ENCODE peak calls at places on chromosome 21, in four cellular contexts. One of them, this sample, is unnamed.
A peak's percentile ranks its signal among the peaks of the same experiment; 100 is the strongest.

GRCh38 chr21:38621132-38621531 is 122.9 kb upstream of the ERG start:
- DNase-seq in PC-3: peak; percentile 23
- DNase-seq in neural progenitor cell: no peak
- DNase-seq in mucosa of descending colon: peak; percentile 42
- DNase-seq in this sample: no peak

GRCh38 chr21:41280115-41280919 is 36.3 kb upstream of the FAM3B start:
- DNase-seq in PC-3: no peak
- DNase-seq in neural progenitor cell: no peak
- DNase-seq in mucosa of descending colon: no peak
- DNase-seq in this sample: no peak

GRCh38 chr21:25179116-25179515 is 428.2 kb downstream of the MRPL39 start:
- DNase-seq in PC-3: no peak
- DNase-seq in neural progenitor cell: no peak
- DNase-seq in mucosa of descending colon: no peak
- DNase-seq in this sample: no peak

GRCh38 chr21:37435120-37435519 is 68.5 kb downstream of the DYRK1A start:
- DNase-seq in PC-3: peak; percentile 47
- DNase-seq in neural progenitor cell: peak; percentile 88
- DNase-seq in mucosa of descending colon: no peak
- DNase-seq in this sample: no peak

GRCh38 chr21:36851121-36851520 is 115.3 kb downstream of the HLCS start:
- DNase-seq in PC-3: no peak
- DNase-seq in neural progenitor cell: no peak
- DNase-seq in mucosa of descending colon: no peak
- DNase-seq in this sample: no peak

GRCh38 chr21:26684866-26685265 is 111.8 kb upstream of the CYYR1 start:
- DNase-seq in PC-3: peak; percentile 89
- DNase-seq in neural progenitor cell: no peak
- DNase-seq in mucosa of descending colon: no peak
- DNase-seq in this sample: no peak

GRCh38 chr21:35254006-35254751 is 205.1 kb upstream of the RUNX1 start:
- DNase-seq in PC-3: peak; percentile 68
- DNase-seq in neural progenitor cell: no peak
- DNase-seq in mucosa of descending colon: no peak
- DNase-seq in this sample: no peak

GRCh38 chr21:35649186-35649585 is 411.1 kb downstream of the SETD4 start:
- DNase-seq in PC-3: peak; percentile 69
- DNase-seq in neural progenitor cell: no peak
- DNase-seq in mucosa of descending colon: no peak
- DNase-seq in this sample: no peak

GRCh38 chr21:26140185-26140584 is 30.4 kb downstream of the APP start:
- DNase-seq in PC-3: peak; percentile 98
- DNase-seq in neural progenitor cell: no peak
- DNase-seq in mucosa of descending colon: no peak
- DNase-seq in this sample: no peak

GRCh38 chr21:35924714-35925301 is 135.5 kb downstream of the SETD4 start:
- DNase-seq in PC-3: peak; percentile 72
- DNase-seq in neural progenitor cell: no peak
- DNase-seq in mucosa of descending colon: no peak
- DNase-seq in this sample: no peak

GRCh38 chr21:33820371-33820770 is 95.2 kb downstream of the ATP5PO start:
- DNase-seq in PC-3: no peak
- DNase-seq in neural progenitor cell: no peak
- DNase-seq in mucosa of descending colon: no peak
- DNase-seq in this sample: no peak

GRCh38 chr21:35575280-35575915 is 484.9 kb downstream of the SETD4 start:
- DNase-seq in PC-3: no peak
- DNase-seq in neural progenitor cell: no peak
- DNase-seq in mucosa of descending colon: no peak
- DNase-seq in this sample: no peak

GRCh38 chr21:34509151-34509550 is 2.9 kb downstream of the KCNE1 start:
- DNase-seq in PC-3: peak; percentile 33
- DNase-seq in neural progenitor cell: no peak
- DNase-seq in mucosa of descending colon: no peak
- DNase-seq in this sample: no peak

GRCh38 chr21:14766241-14766640 is 220.1 kb upstream of the SAMSN1 start:
- DNase-seq in PC-3: peak; percentile 8
- DNase-seq in neural progenitor cell: peak; percentile 10
- DNase-seq in mucosa of descending colon: no peak
- DNase-seq in this sample: no peak

GRCh38 chr21:36156815-36157670 is at the start of gene DOP1B:
- DNase-seq in PC-3: peak; percentile 29
- DNase-seq in neural progenitor cell: no peak
- DNase-seq in mucosa of descending colon: peak; percentile 82
- DNase-seq in this sample: no peak

GRCh38 chr21:34526618-34527290 is 14.7 kb upstream of the KCNE1 start:
- DNase-seq in PC-3: peak; percentile 97
- DNase-seq in neural progenitor cell: peak; percentile 67
- DNase-seq in mucosa of descending colon: peak; percentile 58
- DNase-seq in this sample: no peak

GRCh38 chr21:16554522-16554921 is 824.7 kb downstream of the USP25 start:
- DNase-seq in PC-3: no peak
- DNase-seq in neural progenitor cell: no peak
- DNase-seq in mucosa of descending colon: peak; percentile 15
- DNase-seq in this sample: no peak

GRCh38 chr21:44802396-44803153 is 955 bp upstream of the UBE2G2 start:
- DNase-seq in PC-3: peak; percentile 51
- DNase-seq in neural progenitor cell: peak; percentile 72
- DNase-seq in mucosa of descending colon: no peak
- DNase-seq in this sample: no peak

GRCh38 chr21:36722370-36723368 is 23.8 kb downstream of the SIM2 start:
- DNase-seq in PC-3: no peak
- DNase-seq in neural progenitor cell: no peak
- DNase-seq in mucosa of descending colon: no peak
- DNase-seq in this sample: no peak

GRCh38 chr21:44728716-44729115 is 17.3 kb upstream of the TSPEAR start:
- DNase-seq in PC-3: no peak
- DNase-seq in neural progenitor cell: no peak
- DNase-seq in mucosa of descending colon: no peak
- DNase-seq in this sample: no peak

GRCh38 chr21:33685613-33686197 is 43.4 kb downstream of the ITSN1 start:
- DNase-seq in PC-3: peak; percentile 24
- DNase-seq in neural progenitor cell: no peak
- DNase-seq in mucosa of descending colon: no peak
- DNase-seq in this sample: no peak

GRCh38 chr21:22855581-22855980 is 1857.4 kb downstream of the NCAM2 start:
- DNase-seq in PC-3: peak; percentile 92
- DNase-seq in neural progenitor cell: no peak
- DNase-seq in mucosa of descending colon: no peak
- DNase-seq in this sample: no peak

GRCh38 chr21:38306833-38307232 is 50.0 kb downstream of the KCNJ15 start:
- DNase-seq in PC-3: no peak
- DNase-seq in neural progenitor cell: no peak
- DNase-seq in mucosa of descending colon: no peak
- DNase-seq in this sample: no peak

GRCh38 chr21:20968391-20968790 is 29.8 kb upstream of the NCAM2 start:
- DNase-seq in PC-3: no peak
- DNase-seq in neural progenitor cell: no peak
- DNase-seq in mucosa of descending colon: no peak
- DNase-seq in this sample: no peak

GRCh38 chr21:46545363-46545762 is 59.5 kb downstream of the S100B start:
- DNase-seq in PC-3: peak; percentile 6
- DNase-seq in neural progenitor cell: no peak
- DNase-seq in mucosa of descending colon: no peak
- DNase-seq in this sample: no peak

GRCh38 chr21:46545911-46546310 is 59.0 kb downstream of the S100B start:
- DNase-seq in PC-3: no peak
- DNase-seq in neural progenitor cell: no peak
- DNase-seq in mucosa of descending colon: no peak
- DNase-seq in this sample: no peak

GRCh38 chr21:46544824-46545223 is 60.1 kb downstream of the S100B start:
- DNase-seq in PC-3: no peak
- DNase-seq in neural progenitor cell: no peak
- DNase-seq in mucosa of descending colon: no peak
- DNase-seq in this sample: no peak

GRCh38 chr21:46544003-46544402 is 60.9 kb downstream of the S100B start:
- DNase-seq in PC-3: no peak
- DNase-seq in neural progenitor cell: no peak
- DNase-seq in mucosa of descending colon: no peak
- DNase-seq in this sample: no peak

DNA sequence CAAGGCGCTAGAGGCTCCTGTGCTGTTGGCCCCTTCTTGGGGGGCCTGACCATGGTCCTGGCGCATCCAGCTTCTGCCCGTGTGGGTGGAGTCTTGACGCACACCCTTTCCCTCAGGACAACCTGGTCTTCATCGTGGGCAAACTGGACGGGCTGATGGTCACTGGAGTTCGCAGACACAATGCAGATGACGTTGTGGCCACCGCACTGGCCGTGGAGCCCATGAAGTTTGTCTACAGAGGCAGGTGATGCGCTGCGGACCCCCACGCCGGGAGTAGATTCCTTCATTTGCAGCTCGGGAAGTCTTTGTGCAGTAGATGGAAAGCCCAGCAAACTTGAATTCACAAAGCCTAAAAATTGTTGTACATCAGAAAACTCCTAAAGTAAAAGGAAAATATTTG is 58.1 kb downstream of the S100B start:
- DNase-seq in PC-3: no peak
- DNase-seq in neural progenitor cell: no peak
- DNase-seq in mucosa of descending colon: no peak
- DNase-seq in this sample: no peak
- H3K36me3 ChIP-seq in PC-3: peaks cover 25% of the 10 kb centered on the region
- H3K36me3 ChIP-seq in neural progenitor cell: peaks cover 4% of the 10 kb centered on the region
- H3K36me3 ChIP-seq in mucosa of descending colon: no peaks in the 10 kb centered on the region
- H3K36me3 ChIP-seq in this sample: peaks cover 34% of the 10 kb centered on the region

DNA sequence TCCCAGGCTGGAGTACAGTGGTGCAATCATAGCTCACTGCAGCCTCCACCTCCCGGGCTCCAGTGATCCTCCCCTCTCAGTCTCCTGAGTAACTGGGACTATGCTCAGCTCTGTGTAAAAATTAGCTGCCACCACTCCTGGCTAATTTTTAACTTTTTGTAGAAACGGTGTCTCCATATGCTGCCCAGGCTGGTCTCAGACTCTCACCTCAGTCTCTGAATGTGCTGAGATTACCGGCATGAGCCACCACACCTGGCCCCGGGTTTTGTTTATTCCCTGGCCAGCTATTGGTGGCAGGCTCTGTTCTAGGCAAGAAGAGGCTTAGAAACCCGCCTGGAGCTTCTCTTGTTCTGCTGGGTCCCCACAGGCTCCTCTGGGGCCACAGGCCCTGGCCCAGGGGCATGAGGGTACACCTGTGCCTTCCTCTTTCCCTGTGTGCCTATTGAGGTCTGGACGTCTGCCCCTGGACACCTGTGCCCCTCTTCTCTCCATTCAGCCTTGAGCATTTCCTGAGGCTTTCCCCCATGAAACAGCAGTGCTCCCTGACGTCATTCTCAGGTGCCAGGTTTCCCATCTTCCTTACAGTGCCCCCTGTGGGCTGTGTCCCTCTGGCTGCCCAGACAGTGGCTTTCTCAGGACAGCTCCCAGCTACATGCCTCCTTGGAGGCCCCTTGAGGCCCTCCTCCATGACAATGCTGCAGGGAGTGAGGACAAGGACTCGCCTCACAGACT is 57.5 kb downstream of the PCP4 start:
- DNase-seq in PC-3: no peak
- DNase-seq in neural progenitor cell: no peak
- DNase-seq in mucosa of descending colon: no peak
- DNase-seq in this sample: no peak
- TF ChIP-seq CTCF in PC-3: no peak
- TF ChIP-seq CTCF in neural progenitor cell: peak; percentile 4
- TF ChIP-seq CTCF in mucosa of descending colon: no peak
- TF ChIP-seq CTCF in this sample: no peak

DNA sequence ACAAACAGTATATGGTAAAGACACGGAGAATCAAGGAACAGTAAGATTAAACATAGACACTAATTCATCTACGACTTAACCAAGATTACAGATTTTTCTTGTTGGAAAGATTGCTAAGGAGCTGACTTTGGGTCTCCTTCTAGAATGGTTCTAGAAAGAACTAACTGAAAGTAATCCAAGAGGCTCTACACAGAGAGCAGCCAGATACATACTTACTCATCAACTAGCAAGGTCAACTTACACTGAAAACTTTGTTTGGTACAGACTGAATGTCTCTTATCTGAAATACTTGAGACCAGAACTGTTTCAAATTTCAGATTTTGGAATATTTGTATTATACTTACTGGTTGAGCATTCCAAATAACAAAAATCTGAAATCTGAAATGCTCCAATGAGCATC is 5.8 kb downstream of the C21orf91 start:
- DNase-seq in PC-3: no peak
- DNase-seq in neural progenitor cell: no peak
- DNase-seq in mucosa of descending colon: no peak
- DNase-seq in this sample: no peak
- H3K36me3 ChIP-seq in PC-3: peaks cover 52% of the 10 kb centered on the region
- H3K36me3 ChIP-seq in neural progenitor cell: peaks cover 71% of the 10 kb centered on the region
- H3K36me3 ChIP-seq in mucosa of descending colon: peaks cover 4% of the 10 kb centered on the region
- H3K36me3 ChIP-seq in this sample: peaks cover 10% of the 10 kb centered on the region

GRCh38 chr21:19322360-19322759 is 918.8 kb upstream of the TMPRSS15 start:
- DNase-seq in PC-3: peak; percentile 35
- DNase-seq in neural progenitor cell: no peak
- DNase-seq in mucosa of descending colon: no peak
- DNase-seq in this sample: no peak
- TF ChIP-seq CTCF in PC-3: peak; percentile 59
- TF ChIP-seq CTCF in neural progenitor cell: peak; percentile 45
- TF ChIP-seq CTCF in mucosa of descending colon: no peak
- TF ChIP-seq CTCF in this sample: peak; percentile 21

DNA sequence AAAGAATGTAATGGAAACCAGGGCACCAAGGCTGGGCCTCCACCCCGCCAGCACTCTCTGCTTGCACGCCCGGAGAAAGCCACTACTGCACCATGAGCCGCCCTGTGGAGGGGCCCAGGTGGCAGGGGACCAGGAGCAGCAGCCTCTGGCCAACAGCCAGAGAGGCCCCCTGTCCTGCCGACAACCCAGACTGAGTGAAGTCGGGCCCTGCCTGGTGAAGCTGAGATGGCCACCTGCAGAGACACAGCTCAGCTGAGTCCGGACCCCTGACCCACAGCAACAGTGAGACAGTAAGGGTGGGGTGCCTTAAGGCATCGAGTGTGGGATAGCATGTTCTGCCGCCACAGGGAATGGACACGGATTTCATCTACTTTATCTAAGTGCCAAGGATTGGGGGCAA is 28.9 kb downstream of the WDR4 start:
- DNase-seq in PC-3: no peak
- DNase-seq in neural progenitor cell: no peak
- DNase-seq in mucosa of descending colon: no peak
- DNase-seq in this sample: no peak
- H3K36me3 ChIP-seq in PC-3: peaks cover 72% of the 10 kb centered on the region
- H3K36me3 ChIP-seq in neural progenitor cell: no peaks in the 10 kb centered on the region
- H3K36me3 ChIP-seq in mucosa of descending colon: peaks cover 4% of the 10 kb centered on the region
- H3K36me3 ChIP-seq in this sample: peaks cover 66% of the 10 kb centered on the region

DNA sequence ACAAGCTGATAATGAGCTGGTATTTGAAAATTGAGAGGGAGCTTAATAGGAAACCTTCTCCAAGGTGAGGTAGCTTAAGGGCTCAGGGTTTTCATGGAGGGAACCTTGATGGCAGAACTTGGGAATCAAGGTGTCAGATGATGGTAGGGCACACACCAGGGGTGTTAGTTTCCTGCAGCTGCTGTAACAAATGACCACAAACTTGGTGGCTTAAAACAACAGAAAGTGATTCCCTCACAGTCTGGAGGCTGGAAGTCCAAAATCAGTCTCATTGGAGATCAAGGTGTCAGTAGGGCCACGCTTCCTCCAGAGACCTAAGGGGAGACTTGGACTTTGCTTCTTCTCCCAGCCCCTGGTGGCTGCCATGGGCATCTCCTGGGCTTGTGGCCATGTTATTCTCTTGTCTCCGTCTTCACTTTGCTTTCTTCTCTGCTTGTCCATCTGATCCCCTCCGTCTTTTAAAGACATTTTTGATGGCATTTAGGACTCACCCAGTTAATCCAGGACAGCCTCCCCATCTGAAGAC is 45.5 kb downstream of the HUNK start:
- DNase-seq in PC-3: no peak
- DNase-seq in neural progenitor cell: no peak
- DNase-seq in mucosa of descending colon: no peak
- DNase-seq in this sample: no peak
- TF ChIP-seq CTCF in PC-3: no peak
- TF ChIP-seq CTCF in neural progenitor cell: no peak
- TF ChIP-seq CTCF in mucosa of descending colon: no peak
- TF ChIP-seq CTCF in this sample: no peak